ENCODE peak calls at places on chromosomes 1 and 21, in four cellular contexts. I is HepG2, Z is HCT116, B is K562. M is an unnamed sample.

GRCh38 chr1:159800177-159800935 is 1.8 kb upstream of the FCRL6 start:
- DNase-seq in I (no peak), Z (no peak), B (no peak), M (no peak)

GRCh38 chr1:118223426-118223825 is 38.4 kb upstream of the SPAG17 start:
- DNase-seq in I (peak), Z (no peak), B (no peak), M (no peak)

GRCh38 chr1:47487826-47488450 is 50.1 kb downstream of the FOXD2 start:
- DNase-seq in I (no peak), Z (no peak), B (no peak), M (no peak)

GRCh38 chr1:48495911-48496310 is 23.9 kb upstream of the SPATA6 start:
- DNase-seq in I (no peak), Z (no peak), B (no peak), M (no peak)

GRCh38 chr1:36584874-36585759 is 102.4 kb upstream of the CSF3R start:
- DNase-seq in I (no peak), Z (no peak), B (no peak), M (no peak)

GRCh38 chr1:91121366-91121765 is 99.5 kb upstream of the ZNF644 start:
- DNase-seq in I (peak), Z (no peak), B (no peak), M (no peak)

GRCh38 chr21:45822002-45822397 is 159.6 kb upstream of the COL6A1 start:
- DNase-seq in I (no peak), Z (no peak), B (no peak), M (no peak)

GRCh38 chr21:31261759-31262158 is 82.3 kb downstream of the TIAM1 start:
- DNase-seq in I (no peak), Z (no peak), B (no peak), M (no peak)

GRCh38 chr1:224497714-224498573 is 63.3 kb upstream of the WDR26 start:
- DNase-seq in I (no peak), Z (no peak), B (no peak), M (peak)

GRCh38 chr1:24385160-24385939 is 28.2 kb downstream of the STPG1 start:
- DNase-seq in I (no peak), Z (no peak), B (peak), M (no peak)
- TF ChIP-seq CTCF in I (peak), Z (peak), B (peak), M (peak)

GRCh38 chr1:92544756-92545165 is 58.0 kb upstream of the GFI1 start:
- DNase-seq in I (no peak), Z (no peak), B (peak), M (no peak)
- TF ChIP-seq TCF7L2 in I (no peak), Z (no peak), B (no peak), M (no peak)

DNA sequence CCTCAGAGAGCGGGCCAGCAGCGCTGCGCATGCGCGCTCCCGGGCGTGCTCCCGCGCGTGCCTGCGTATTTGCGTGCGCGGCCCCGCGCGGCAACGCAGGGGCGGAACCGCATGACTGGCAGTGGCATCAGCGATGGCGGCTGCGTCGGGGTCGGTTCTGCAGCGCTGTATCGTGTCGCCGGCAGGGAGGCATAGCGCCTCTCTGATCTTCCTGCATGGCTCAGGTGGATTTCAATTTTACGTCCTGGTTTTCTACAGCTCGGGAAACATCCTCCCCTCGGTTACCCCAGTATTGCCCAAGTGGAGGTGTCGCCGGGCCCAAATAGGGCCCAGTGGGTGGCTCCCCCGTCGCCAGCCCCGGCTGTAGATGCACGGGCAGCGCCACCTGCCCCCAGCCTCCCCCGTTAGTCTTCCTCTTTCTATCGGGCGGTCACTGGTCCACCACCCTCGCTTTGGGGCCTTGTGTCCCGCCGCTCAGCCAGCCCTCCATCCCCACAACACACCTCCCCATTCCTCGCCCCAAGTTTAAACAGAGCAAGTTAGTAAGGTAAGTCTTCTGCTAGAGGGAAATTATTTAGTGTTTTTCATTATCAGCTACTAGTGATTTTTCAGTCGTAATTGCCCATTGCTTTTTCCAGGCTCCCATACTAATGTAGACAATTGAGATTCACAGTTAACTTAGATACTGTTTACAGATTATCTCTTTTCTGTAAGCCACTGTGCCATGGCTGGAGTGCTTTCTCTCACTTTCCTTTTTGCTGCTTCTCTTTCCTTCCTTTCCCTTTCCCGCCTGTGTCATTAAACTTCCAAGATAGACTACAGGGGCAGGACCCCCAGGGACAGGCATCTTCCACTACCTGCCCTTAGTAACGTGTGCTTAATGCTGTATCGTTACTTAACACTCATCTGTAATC is at the start of gene LYPLAL1:
- DNase-seq in I (peak), Z (peak), B (peak), M (peak)
- TF ChIP-seq CTCF in I (peak), Z (no peak), B (no peak), M (no peak)

GRCh38 chr1:9559673-9560072 is 20.4 kb downstream of the SLC25A33 start:
- DNase-seq in I (no peak), Z (no peak), B (no peak), M (no peak)
- TF ChIP-seq TCF7L2 in I (no peak), Z (no peak), B (no peak), M (no peak)

GRCh38 chr1:155009742-155010141 is 7.1 kb downstream of the ZBTB7B start:
- DNase-seq in I (no peak), Z (no peak), B (no peak), M (no peak)
- TF ChIP-seq CTCF in I (no peak), Z (no peak), B (no peak), M (no peak)

GRCh38 chr1:43015269-43015668 is 56.6 kb upstream of the SLC2A1 start:
- DNase-seq in I (no peak), Z (no peak), B (no peak), M (no peak)
- TF ChIP-seq TCF7L2 in I (no peak), Z (no peak), B (no peak), M (no peak)

GRCh38 chr1:86537928-86538695 is 8.8 kb upstream of the CLCA4 start:
- DNase-seq in I (no peak), Z (no peak), B (no peak), M (no peak)

GRCh38 chr1:86542626-86543025 is 4.3 kb upstream of the CLCA4 start:
- DNase-seq in I (no peak), Z (no peak), B (no peak), M (no peak)

GRCh38 chr1:86541859-86542258 is 5.0 kb upstream of the CLCA4 start:
- DNase-seq in I (no peak), Z (no peak), B (no peak), M (no peak)

GRCh38 chr1:86538775-86539174 is 8.1 kb upstream of the CLCA4 start:
- DNase-seq in I (no peak), Z (no peak), B (no peak), M (no peak)
- TF ChIP-seq CTCF in I (no peak), Z (no peak), B (no peak), M (no peak)

GRCh38 chr1:39102537-39103320 is 76.6 kb downstream of the NDUFS5 start:
- DNase-seq in I (peak), Z (peak), B (peak), M (no peak)
- TF ChIP-seq TCF7L2 in I (no peak), Z (no peak), B (no peak), M (peak)

GRCh38 chr1:30789388-30790255 is 32.0 kb upstream of the LAPTM5 start:
- DNase-seq in I (no peak), Z (no peak), B (no peak), M (no peak)
- TF ChIP-seq CTCF in I (no peak), Z (no peak), B (no peak), M (no peak)

GRCh38 chr1:145720556-145720877 is 1.2 kb downstream of the CD160 start:
- DNase-seq in I (no peak), Z (peak), B (no peak), M (peak)

GRCh38 chr1:145717833-145718232 is 1.5 kb upstream of the CD160 start:
- DNase-seq in I (no peak), Z (no peak), B (no peak), M (no peak)

GRCh38 chr1:145719230-145720079 is at the start of gene CD160:
- DNase-seq in I (no peak), Z (no peak), B (no peak), M (no peak)

GRCh38 chr1:145714524-145715111 is 4.7 kb upstream of the CD160 start:
- DNase-seq in I (peak), Z (no peak), B (no peak), M (no peak)

GRCh38 chr1:145716641-145717061 is 2.6 kb upstream of the CD160 start:
- DNase-seq in I (no peak), Z (no peak), B (no peak), M (no peak)
- TF ChIP-seq TCF7L2 in I (no peak), Z (no peak), B (no peak), M (no peak)

M was measured in Panc1.